ENCODE peak calls at places on chromosomes 7 and 10, in five cellular contexts. H is CD4-positive, alpha-beta memory T cell; D is lower lobe of right lung; J is cardiac muscle cell; I is mammary epithelial cell. F is an unnamed sample. For H3K27me3 and H3K9me3, the result is how much of the 10 kb centered on the place peaks cover.

GRCh38 chr10:1403508-1404230 is 333.7 kb downstream of the ADARB2 start:
- DNase-seq in H (no peak), D (no peak), J (no peak), I (no peak), F (no peak)

GRCh38 chr10:29763396-29763795 is 128.6 kb upstream of the SVIL start:
- DNase-seq in J (no peak), H (no peak), I (no peak), D (no peak), F (no peak)

GRCh38 chr7:79664884-79665676 is 211.6 kb upstream of the MAGI2 start:
- DNase-seq in H (no peak), I (no peak), D (no peak), J (no peak), F (no peak)

GRCh38 chr7:105643384-105643783 is 62.1 kb upstream of the EFCAB10 start:
- DNase-seq in I (no peak), D (no peak), H (no peak), J (peak), F (no peak)

GRCh38 chr10:110479710-110480109 is 18.0 kb upstream of the DUSP5 start:
- DNase-seq in I (no peak), D (no peak), J (no peak), H (no peak), F (no peak)

GRCh38 chr7:116524609-116525297 is at the start of gene CAV1:
- DNase-seq in J (peak), D (peak), H (no peak), I (peak), F (peak)

GRCh38 chr7:259751-260405 is 30.1 kb upstream of the FOXL3 start:
- DNase-seq in H (no peak), I (no peak), D (peak), J (no peak), F (no peak)

GRCh38 chr7:155538293-155538692 is 8.1 kb downstream of the CNPY1 start:
- DNase-seq in J (no peak), D (no peak), I (no peak), H (no peak), F (no peak)

GRCh38 chr10:132938472-132939329 is 3.7 kb downstream of the CFAP46 start:
- DNase-seq in D (peak), J (peak), I (no peak), H (no peak), F (no peak)

GRCh38 chr10:91219371-91220193 is 881 bp upstream of the PCGF5 start:
- DNase-seq in D (no peak), H (no peak), I (no peak), J (no peak), F (no peak)

GRCh38 chr7:106421181-106421762 is 136.5 kb upstream of the NAMPT start:
- DNase-seq in J (peak), H (no peak), D (peak), I (peak), F (peak)

GRCh38 chr10:126844406-126844805 is 60.8 kb upstream of the DOCK1 start:
- DNase-seq in I (peak), D (no peak), H (no peak), J (peak), F (no peak)

GRCh38 chr10:69684981-69685353 is 54.9 kb downstream of the FAM241B start:
- DNase-seq in I (no peak), J (no peak), D (no peak), H (no peak), F (no peak)

GRCh38 chr10:69686866-69687265 is 56.8 kb downstream of the FAM241B start:
- DNase-seq in D (no peak), H (no peak), J (no peak), I (no peak), F (no peak)

GRCh38 chr10:69684020-69684980 is 54.3 kb downstream of the FAM241B start:
- DNase-seq in H (no peak), I (peak), J (peak), D (peak), F (peak)

GRCh38 chr10:69685802-69686585 is 55.9 kb downstream of the FAM241B start:
- DNase-seq in J (peak), I (peak), D (peak), H (no peak), F (no peak)

DNA sequence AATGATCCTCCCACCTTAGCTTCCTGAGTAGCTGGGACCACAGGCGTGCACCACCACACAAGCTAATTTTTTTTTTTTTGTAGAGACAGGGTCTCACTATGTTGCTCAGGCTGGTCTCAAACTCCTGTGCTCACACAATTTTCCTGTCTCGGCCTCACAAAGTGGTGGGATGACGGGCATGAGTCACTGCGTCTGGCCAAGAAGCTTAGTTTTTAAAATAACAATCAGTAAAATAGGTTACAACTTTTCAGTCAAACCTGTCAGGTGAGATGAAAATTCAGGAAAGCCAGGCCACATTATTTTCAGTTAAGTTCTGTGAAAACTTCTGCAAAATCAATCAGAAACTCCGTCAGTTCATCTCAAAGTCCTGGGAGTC is 55.4 kb downstream of the FAM241B start:
- DNase-seq in D (no peak), I (peak), J (no peak), H (no peak), F (no peak)
- H3K27me3 ChIP-seq in D (under half), I (under half), J (under half), H (under half), F (under half)

GRCh38 chr10:20662742-20663141 is 234.4 kb downstream of the NEBL start:
- DNase-seq in J (no peak), D (no peak), H (no peak), I (no peak), F (no peak)
- H3K9me3 ChIP-seq in J (under half), D (under half), H (under half), I (under half), F (under half)

GRCh38 chr7:67878808-67879207 is 882.2 kb downstream of the TYW1 start:
- DNase-seq in D (no peak), I (no peak), H (no peak), J (no peak), F (no peak)
- H3K4me3 ChIP-seq in D (no peak), I (no peak), H (no peak), J (no peak), F (no peak)

GRCh38 chr10:100826661-100826982 is 81.2 kb downstream of the PAX2 start:
- DNase-seq in D (no peak), I (no peak), H (no peak), J (no peak), F (no peak)
- H3K27me3 ChIP-seq in D (half or more), I (half or more), H (under half), J (half or more), F (half or more)

GRCh38 chr7:85286449-85286848 is 99.6 kb upstream of the SEMA3D start:
- DNase-seq in D (no peak), J (no peak), H (no peak), I (no peak), F (no peak)
- H3K9me3 ChIP-seq in D (under half), J (under half), H (under half), I (under half), F (under half)

GRCh38 chr10:77603529-77603927 is 34.1 kb downstream of the KCNMA1 start:
- DNase-seq in J (no peak), D (peak), I (no peak), H (no peak), F (peak)

GRCh38 chr10:77604063-77604462 is 33.5 kb downstream of the KCNMA1 start:
- DNase-seq in J (no peak), D (no peak), H (no peak), I (no peak), F (no peak)

GRCh38 chr10:77602913-77603528 is 34.6 kb downstream of the KCNMA1 start:
- DNase-seq in J (no peak), I (no peak), H (no peak), D (no peak), F (no peak)

GRCh38 chr10:77601488-77601887 is 36.1 kb downstream of the KCNMA1 start:
- DNase-seq in H (no peak), D (no peak), I (no peak), J (no peak), F (peak)

DNA sequence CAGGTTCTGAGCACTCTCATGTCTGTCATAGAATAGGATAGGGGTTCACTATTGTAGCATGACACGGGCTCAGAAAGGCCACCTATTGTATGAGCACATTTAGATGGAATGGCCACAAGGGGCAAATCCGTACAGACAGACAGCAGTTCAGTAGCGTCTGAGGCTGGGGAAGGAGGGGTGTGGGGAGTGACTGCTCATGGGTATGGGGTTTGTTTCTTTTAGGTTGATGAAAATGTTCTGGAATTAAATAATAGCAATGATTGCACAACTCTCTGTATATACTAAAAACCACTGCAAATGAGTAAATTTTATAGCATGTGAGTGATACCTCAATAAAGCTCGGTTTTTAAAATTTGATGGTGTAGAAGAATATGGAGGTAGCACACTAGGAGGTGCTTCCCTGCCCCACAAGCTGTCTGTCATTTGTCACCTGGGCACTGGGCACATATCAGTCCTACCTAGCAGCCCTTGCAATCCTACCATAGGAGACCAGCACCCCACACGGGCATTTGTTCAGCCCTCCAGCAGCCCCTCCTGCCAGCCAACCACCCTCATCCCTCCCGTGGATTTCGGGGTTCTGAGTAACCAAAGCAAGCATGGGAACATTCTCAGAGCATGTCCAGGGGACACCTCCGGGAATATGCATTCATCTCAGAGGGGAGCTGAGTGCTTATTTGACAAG is 35.2 kb downstream of the KCNMA1 start:
- DNase-seq in H (no peak), D (no peak), J (no peak), I (no peak), F (peak)
- H3K4me3 ChIP-seq in H (no peak), D (no peak), J (no peak), I (no peak), F (no peak)

F was measured in MG63.